ENCODE peak calls at places on chromosome 7, in five cellular contexts. Z is RWPE1, T is right cardiac atrium, Y is caudate nucleus, W is OCI-LY7. P is an unnamed sample.

GRCh38 chr7:17302575-17303142 is 4.2 kb downstream of the AHR start:
- DNase-seq in Z (no peak), T (no peak), Y (no peak), W (no peak), P (no peak)

GRCh38 chr7:131111081-131111576 is 216.5 kb upstream of the MKLN1 start:
- DNase-seq in Z (no peak), T (no peak), Y (no peak), W (peak; percentile 32), P (peak; percentile 73)

GRCh38 chr7:48365010-48365409 is 193.8 kb downstream of the ABCA13 start:
- DNase-seq in Z (no peak), T (no peak), Y (no peak), W (no peak), P (no peak)

GRCh38 chr7:16921151-16921550 is 39.4 kb upstream of the AGR3 start:
- DNase-seq in Z (no peak), T (no peak), Y (no peak), W (no peak), P (no peak)

GRCh38 chr7:326845-327304 is 36.9 kb downstream of the FOXL3 start:
- DNase-seq in Z (no peak), T (no peak), Y (no peak), W (no peak), P (peak; percentile 94)

GRCh38 chr7:88243345-88243909 is 23.6 kb upstream of the SRI start:
- DNase-seq in Z (peak; percentile 45), T (no peak), Y (no peak), W (peak; percentile 24), P (peak; percentile 55)

GRCh38 chr7:132590162-132590561 is 13.9 kb upstream of the PLXNA4 start:
- DNase-seq in Z (no peak), T (no peak), Y (no peak), W (no peak), P (no peak)

GRCh38 chr7:51263631-51264484 is 52.8 kb downstream of the COBL start:
- DNase-seq in Z (peak; percentile 46), T (no peak), Y (no peak), W (no peak), P (peak; percentile 96)

GRCh38 chr7:158315881-158316280 is 271.7 kb downstream of the PTPRN2 start:
- DNase-seq in Z (no peak), T (no peak), Y (no peak), W (no peak), P (no peak)

GRCh38 chr7:32587431-32587948 is 92.2 kb downstream of the AVL9 start:
- DNase-seq in Z (no peak), T (no peak), Y (no peak), W (no peak), P (no peak)

GRCh38 chr7:26653430-26653911 is 210.9 kb downstream of the SKAP2 start:
- DNase-seq in Z (peak; percentile 46), T (no peak), Y (no peak), W (no peak), P (peak; percentile 45)

GRCh38 chr7:44490351-44491200 is at the start of gene NUDCD3:
- DNase-seq in Z (peak; percentile 84), T (peak; percentile 92), Y (peak; percentile 90), W (peak; percentile 92), P (peak; percentile 86)

GRCh38 chr7:75966209-75966961 is 28.0 kb downstream of the TMEM120A start:
- DNase-seq in Z (no peak), T (peak; percentile 83), Y (no peak), W (no peak), P (no peak)

GRCh38 chr7:86469680-86470295 is 173.9 kb upstream of the GRM3 start:
- DNase-seq in Z (peak; percentile 40), T (peak; percentile 35), Y (peak; percentile 19), W (peak; percentile 91), P (peak; percentile 61)

GRCh38 chr7:46126901-46127300 is 205.8 kb upstream of the IGFBP3 start:
- DNase-seq in Z (no peak), T (no peak), Y (no peak), W (no peak), P (no peak)

GRCh38 chr7:75900617-75901315 is 14.2 kb upstream of the POR start:
- DNase-seq in Z (no peak), T (no peak), Y (no peak), W (no peak), P (no peak)

GRCh38 chr7:90850516-90850915 is 254.4 kb downstream of the CDK14 start:
- DNase-seq in Z (no peak), T (no peak), Y (no peak), W (no peak), P (no peak)

GRCh38 chr7:32161708-32162107 is 91.5 kb upstream of the PDE1C start:
- DNase-seq in Z (no peak), T (no peak), Y (no peak), W (no peak), P (no peak)

GRCh38 chr7:101625076-101625914 is 3.8 kb downstream of the MYL10 start:
- DNase-seq in Z (no peak), T (peak; percentile 25), Y (no peak), W (peak; percentile 10), P (no peak)

GRCh38 chr7:152050547-152050971 is 25.1 kb downstream of the GALNT11 start:
- DNase-seq in Z (no peak), T (no peak), Y (no peak), W (no peak), P (no peak)

GRCh38 chr7:5574770-5575269 is 151.2 kb upstream of the TNRC18 start:
- DNase-seq in Z (no peak), T (peak; percentile 88), Y (no peak), W (no peak), P (no peak)

GRCh38 chr7:43729924-43730248 is 563 bp upstream of the COA1 start:
- DNase-seq in Z (no peak), T (no peak), Y (no peak), W (no peak), P (no peak)

DNA sequence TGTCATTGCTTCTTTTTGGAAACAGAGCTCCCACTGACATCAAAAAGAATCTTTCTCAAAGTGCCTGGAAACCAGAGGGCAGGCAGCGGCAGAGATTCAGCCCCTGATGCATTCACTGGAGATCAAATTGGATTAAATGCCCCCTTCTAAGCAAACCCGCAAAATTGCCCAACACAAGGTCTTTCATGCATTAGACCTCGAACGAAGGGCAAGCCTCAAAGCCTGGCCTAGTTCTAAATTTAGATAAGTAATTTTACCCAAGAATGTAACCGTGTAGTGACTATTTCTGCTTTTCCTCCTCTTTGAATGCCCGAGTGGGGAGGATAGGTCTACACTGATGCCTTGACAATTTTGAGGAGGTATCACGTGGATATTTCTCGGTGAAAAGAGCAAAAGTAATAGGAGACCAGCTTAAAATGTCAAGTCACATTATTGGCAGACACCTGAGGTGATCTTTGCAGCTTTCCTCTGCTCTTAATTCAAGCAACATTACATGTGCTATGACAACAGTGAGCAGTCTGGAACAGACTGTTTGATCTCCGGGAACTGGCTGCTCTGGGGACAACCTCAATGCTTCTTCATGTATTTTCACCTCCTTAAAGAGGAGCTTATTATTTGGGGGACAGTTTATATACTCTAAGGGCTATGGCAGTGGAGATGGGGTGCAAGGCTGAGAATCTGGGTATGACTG is 1263.5 kb upstream of the AUTS2 start:
- DNase-seq in Z (no peak), T (no peak), Y (no peak), W (no peak), P (no peak)
- H3K27ac ChIP-seq in Z (no peak overlapping the region), T (no peak overlapping the region), Y (no peak overlapping the region), W (no peak overlapping the region), P (no peak overlapping the region)

GRCh38 chr7:1849351-1849951 is 179.4 kb downstream of the ELFN1 start:
- DNase-seq in Z (no peak), T (peak; percentile 53), Y (no peak), W (no peak), P (no peak)
- H3K27ac ChIP-seq in Z (no peak overlapping the region), T (no peak overlapping the region), Y (no peak overlapping the region), W (no peak overlapping the region), P (no peak overlapping the region)

GRCh38 chr7:77308792-77309191 is 107.4 kb downstream of the GSAP start:
- DNase-seq in Z (no peak), T (no peak), Y (no peak), W (no peak), P (no peak)
- H3K27ac ChIP-seq in Z (peak overlapping the region; percentile 59), T (no peak overlapping the region), Y (peak overlapping the region; percentile 32), W (no peak overlapping the region), P (no peak overlapping the region)

GRCh38 chr7:66756859-66757258 is 16.3 kb downstream of the RABGEF1 start:
- DNase-seq in Z (no peak), T (no peak), Y (no peak), W (no peak), P (no peak)

GRCh38 chr7:66758964-66759628 is 18.6 kb downstream of the RABGEF1 start:
- DNase-seq in Z (no peak), T (no peak), Y (no peak), W (no peak), P (no peak)

GRCh38 chr7:66751945-66752344 is 11.4 kb downstream of the RABGEF1 start:
- DNase-seq in Z (no peak), T (no peak), Y (no peak), W (no peak), P (no peak)

GRCh38 chr7:66754541-66754940 is 14.0 kb downstream of the RABGEF1 start:
- DNase-seq in Z (no peak), T (no peak), Y (no peak), W (no peak), P (no peak)

DNA sequence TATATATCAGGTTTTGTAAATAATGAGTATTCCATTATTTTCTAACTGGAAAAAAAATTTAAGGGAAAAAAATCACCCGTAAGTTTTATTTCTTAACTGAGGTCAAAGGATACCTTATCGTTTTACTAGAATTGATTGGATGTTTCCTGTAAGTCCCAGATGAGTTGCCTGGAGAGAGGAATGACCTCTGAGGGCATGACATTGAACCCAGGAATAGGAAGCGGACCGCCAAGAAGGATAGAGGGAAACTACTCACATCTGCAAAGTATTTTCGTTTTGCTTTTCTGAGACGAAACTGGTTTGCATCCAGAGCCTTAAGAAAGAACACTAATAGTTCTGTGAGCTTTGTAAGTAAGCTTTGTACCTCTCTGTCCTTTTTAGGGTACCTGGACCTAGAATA is 17.4 kb downstream of the RABGEF1 start:
- DNase-seq in Z (no peak), T (no peak), Y (no peak), W (no peak), P (no peak)
- H3K27ac ChIP-seq in Z (no peak overlapping the region), T (no peak overlapping the region), Y (no peak overlapping the region), W (no peak overlapping the region), P (no peak overlapping the region)

GRCh38 chr7:36284470-36284869 is 105.2 kb upstream of the ANLN start:
- DNase-seq in Z (no peak), T (no peak), Y (no peak), W (peak; percentile 18), P (no peak)

GRCh38 chr7:36287371-36288241 is 102.1 kb upstream of the ANLN start:
- DNase-seq in Z (no peak), T (no peak), Y (no peak), W (peak; percentile 82), P (peak; percentile 42)

GRCh38 chr7:36285276-36285675 is 104.4 kb upstream of the ANLN start:
- DNase-seq in Z (no peak), T (no peak), Y (no peak), W (no peak), P (no peak)

GRCh38 chr7:36286688-36287087 is 103.0 kb upstream of the ANLN start:
- DNase-seq in Z (no peak), T (no peak), Y (no peak), W (no peak), P (no peak)

DNA sequence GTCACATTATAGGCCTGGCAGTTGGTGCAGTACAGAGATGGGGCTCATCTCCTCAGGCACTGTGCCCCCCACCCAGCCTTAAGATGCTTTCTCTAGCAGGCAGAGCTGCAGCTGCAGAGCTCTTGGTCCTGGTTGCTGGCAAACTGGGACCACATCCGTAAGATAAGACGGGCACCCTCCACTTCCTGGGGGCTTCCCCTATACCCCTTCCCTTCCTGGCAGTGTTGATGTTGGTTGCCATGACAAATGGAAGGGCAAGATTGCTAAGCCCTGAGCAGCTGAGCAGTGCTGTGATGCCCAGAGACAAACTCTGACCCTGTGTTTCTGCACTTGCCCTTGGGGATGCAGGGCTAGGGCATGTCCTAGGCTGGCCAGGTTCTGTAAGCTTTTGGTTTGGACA is 103.4 kb upstream of the ANLN start:
- DNase-seq in Z (no peak), T (no peak), Y (no peak), W (peak; percentile 55), P (no peak)
- H3K27ac ChIP-seq in Z (no peak overlapping the region), T (peak overlapping the region; percentile 32), Y (no peak overlapping the region), W (peak overlapping the region; percentile 75), P (peak overlapping the region; percentile 38)